ENCODE peak calls at places on chromosomes 3 and 15, in four cellular contexts. E is lower lobe of right lung, G is SK-N-SH, Y is BJ. T is an unnamed sample.

GRCh38 chr3:55597638-55598037 is 110.5 kb upstream of the WNT5A start:
- DNase-seq in E (no peak), G (no peak), Y (no peak), T (peak; percentile 30)

GRCh38 chr3:54859204-54859603 is 68.7 kb downstream of the LRTM1 start:
- DNase-seq in E (no peak), G (no peak), Y (no peak), T (peak; percentile 66)

GRCh38 chr3:194840661-194841514 is 155.2 kb downstream of the FAM43A start:
- DNase-seq in E (no peak), G (peak; percentile 67), Y (no peak), T (peak; percentile 24)

GRCh38 chr3:20608054-20608738 is 422.2 kb upstream of the SGO1 start:
- DNase-seq in E (no peak), G (no peak), Y (no peak), T (no peak)

GRCh38 chr3:122824465-122825379 is 29.9 kb downstream of the SLC49A4 start:
- DNase-seq in E (no peak), G (no peak), Y (peak; percentile 72), T (no peak)

GRCh38 chr3:148643389-148643840 is 54.3 kb upstream of the AGTR1 start:
- DNase-seq in E (no peak), G (no peak), Y (peak; percentile 24), T (peak; percentile 49)

GRCh38 chr3:63808633-63809032 is 10.5 kb upstream of the C3orf49 start:
- DNase-seq in E (no peak), G (no peak), Y (no peak), T (peak; percentile 44)

GRCh38 chr3:147391726-147392082 is 14.6 kb downstream of the ZIC4 start:
- DNase-seq in E (no peak), G (no peak), Y (peak; percentile 18), T (no peak)

GRCh38 chr3:5122741-5123706 is 932 bp downstream of the ARL8B start:
- DNase-seq in E (peak; percentile 52), G (peak; percentile 62), Y (no peak), T (peak; percentile 99)

GRCh38 chr3:8579101-8579500 is 65.5 kb downstream of the SSUH2 start:
- DNase-seq in E (no peak), G (no peak), Y (no peak), T (no peak)

DNA sequence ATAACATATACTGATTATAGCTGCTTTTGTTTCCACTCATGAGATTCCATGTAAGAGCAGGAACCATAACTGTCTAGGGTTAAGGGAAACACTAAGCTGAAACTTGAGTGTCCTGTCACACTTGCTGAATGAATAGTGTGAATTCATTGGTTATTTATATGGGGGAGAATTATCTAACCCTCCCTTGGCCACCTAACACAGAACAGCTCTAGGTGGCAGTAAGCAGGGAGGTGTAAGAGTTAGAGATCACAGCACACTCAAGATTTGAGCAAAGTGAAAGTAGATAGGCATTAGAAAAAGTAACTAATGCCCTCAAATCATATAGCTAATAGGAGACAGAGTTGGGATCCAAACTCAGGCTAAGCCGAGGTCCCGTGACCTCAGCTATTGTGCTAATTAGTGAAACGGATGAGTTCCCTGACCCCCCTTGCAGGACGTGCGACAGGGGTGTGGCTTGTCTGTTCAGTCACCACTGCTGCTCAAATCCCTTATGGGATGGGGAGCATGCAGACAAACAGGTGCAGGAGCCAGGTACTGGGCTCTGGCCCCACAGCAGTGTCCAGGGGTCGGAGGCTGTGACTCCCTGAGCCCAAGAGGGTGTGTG is 27.7 kb upstream of the ANO10 start:
- DNase-seq in E (no peak), G (no peak), Y (no peak), T (no peak)
- TF ChIP-seq CTCF in E (no peak), G (no peak), Y (no peak), T (no peak)

DNA sequence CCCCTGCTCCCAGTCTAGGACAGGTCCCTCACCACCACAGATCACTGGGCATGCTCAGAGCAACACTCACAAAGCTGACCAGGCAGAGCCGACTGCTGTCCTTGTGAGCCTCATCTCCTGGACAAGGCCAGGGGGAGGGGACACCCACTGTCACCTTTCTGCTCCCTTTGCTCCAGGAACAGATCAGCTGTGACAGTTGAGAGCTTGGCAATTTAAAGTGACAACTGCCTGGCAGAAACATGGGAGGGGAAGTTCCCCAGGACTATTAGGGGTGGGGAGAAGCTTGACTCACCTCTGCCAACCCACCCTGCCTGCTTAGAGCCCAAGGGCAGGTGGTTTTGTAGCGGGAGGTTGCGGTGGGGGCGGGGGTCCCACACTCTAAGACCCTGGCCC is 80.6 kb downstream of the IQSEC1 start:
- DNase-seq in E (no peak), G (no peak), Y (no peak), T (no peak)
- H3K4me3 ChIP-seq in E (peak overlapping the region; percentile 82), G (peak overlapping the region; percentile 67), Y (no peak overlapping the region), T (no peak overlapping the region)

GRCh38 chr15:70562906-70563305 is 200.5 kb downstream of the UACA start:
- DNase-seq in E (no peak), G (no peak), Y (no peak), T (no peak)

GRCh38 chr15:70563561-70564095 is 199.7 kb downstream of the UACA start:
- DNase-seq in E (no peak), G (no peak), Y (no peak), T (no peak)

GRCh38 chr15:70569139-70569717 is 194.1 kb downstream of the UACA start:
- DNase-seq in E (no peak), G (peak; percentile 44), Y (no peak), T (peak; percentile 26)

GRCh38 chr15:70566989-70567388 is 196.4 kb downstream of the UACA start:
- DNase-seq in E (no peak), G (no peak), Y (no peak), T (no peak)

GRCh38 chr15:70566047-70566835 is 197.1 kb downstream of the UACA start:
- DNase-seq in E (no peak), G (no peak), Y (no peak), T (no peak)
- TF ChIP-seq CTCF in E (no peak), G (no peak), Y (no peak), T (no peak)

DNA sequence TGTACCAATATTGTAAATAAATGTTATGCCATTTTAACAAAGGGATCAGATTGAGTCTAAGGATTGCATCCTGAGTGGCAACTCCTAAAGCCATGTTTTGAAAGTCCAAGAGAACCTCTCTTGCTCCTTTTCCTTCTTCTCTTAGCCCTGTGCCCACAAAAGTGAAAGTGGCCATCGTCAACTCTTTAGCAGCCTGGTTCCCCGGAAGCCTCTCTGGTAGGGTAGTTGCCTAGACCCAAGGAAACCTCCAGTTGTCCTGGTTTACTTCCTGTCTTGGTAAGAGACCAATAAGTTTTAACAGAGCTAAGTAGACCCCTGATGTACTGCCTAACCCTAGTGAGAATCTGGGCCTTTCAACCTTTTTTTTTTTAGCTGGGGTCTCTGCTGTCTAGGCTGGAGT is 10.2 kb upstream of the ITPKA start:
- DNase-seq in E (no peak), G (no peak), Y (no peak), T (no peak)
- H3K4me3 ChIP-seq in E (no peak overlapping the region), G (no peak overlapping the region), Y (no peak overlapping the region), T (no peak overlapping the region)

DNA sequence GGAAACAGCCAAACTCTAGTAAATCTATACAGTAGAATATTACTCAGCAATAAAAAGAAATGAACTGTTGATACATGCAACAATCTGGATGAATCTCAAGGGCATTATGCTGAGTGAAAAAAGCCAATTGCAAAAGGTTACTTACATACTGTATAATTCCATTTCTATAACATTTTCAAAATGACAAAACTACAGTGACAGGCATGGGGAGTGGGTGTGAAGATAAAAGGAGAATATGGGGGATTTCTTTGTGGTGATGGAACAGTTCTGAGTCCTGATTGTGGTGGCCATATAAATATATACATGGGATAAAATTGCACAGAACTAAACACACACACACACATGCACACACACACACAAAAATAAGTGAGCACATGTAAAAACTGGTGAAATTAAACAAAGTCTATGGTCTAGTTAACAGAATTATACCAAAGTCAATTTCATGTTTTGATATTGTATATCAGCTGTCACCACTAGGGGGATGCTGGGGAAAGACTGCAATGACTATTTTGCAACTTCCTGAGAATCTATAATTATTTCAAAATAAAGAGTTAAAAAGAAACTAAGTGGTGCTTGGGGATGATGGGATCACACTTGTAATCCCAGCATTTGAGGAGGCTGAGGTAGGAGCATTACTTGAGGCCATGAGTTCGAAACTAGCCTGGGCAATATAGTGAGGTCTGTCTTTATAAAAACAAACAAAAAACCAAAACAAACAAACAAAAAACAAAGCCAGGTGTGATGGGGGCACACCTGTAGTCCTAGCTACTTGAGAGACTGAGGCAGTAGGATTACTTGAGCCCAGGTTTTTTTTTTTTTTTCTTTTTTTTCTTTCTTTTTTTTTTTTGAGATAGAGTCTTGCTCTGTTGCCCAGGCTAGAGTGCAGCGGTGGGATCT is 66.0 kb downstream of the SPTSSB start:
- DNase-seq in E (no peak), G (peak; percentile 28), Y (no peak), T (peak; percentile 41)
- TF ChIP-seq CTCF in E (peak; percentile 61), G (peak; percentile 84), Y (peak; percentile 75), T (peak; percentile 73)

GRCh38 chr3:59797533-59797932 is 747.7 kb upstream of the CFAP20DC start:
- DNase-seq in E (no peak), G (no peak), Y (no peak), T (no peak)

GRCh38 chr3:59798372-59799086 is 748.7 kb upstream of the CFAP20DC start:
- DNase-seq in E (no peak), G (no peak), Y (no peak), T (peak; percentile 41)

GRCh38 chr3:59808431-59808830 is 758.6 kb upstream of the CFAP20DC start:
- DNase-seq in E (no peak), G (no peak), Y (no peak), T (no peak)

GRCh38 chr3:59802045-59802444 is 752.2 kb upstream of the CFAP20DC start:
- DNase-seq in E (no peak), G (no peak), Y (no peak), T (no peak)

GRCh38 chr3:59803269-59803668 is 753.4 kb upstream of the CFAP20DC start:
- DNase-seq in E (no peak), G (no peak), Y (no peak), T (no peak)
- H3K4me3 ChIP-seq in E (no peak overlapping the region), G (no peak overlapping the region), Y (no peak overlapping the region), T (no peak overlapping the region)

DNA sequence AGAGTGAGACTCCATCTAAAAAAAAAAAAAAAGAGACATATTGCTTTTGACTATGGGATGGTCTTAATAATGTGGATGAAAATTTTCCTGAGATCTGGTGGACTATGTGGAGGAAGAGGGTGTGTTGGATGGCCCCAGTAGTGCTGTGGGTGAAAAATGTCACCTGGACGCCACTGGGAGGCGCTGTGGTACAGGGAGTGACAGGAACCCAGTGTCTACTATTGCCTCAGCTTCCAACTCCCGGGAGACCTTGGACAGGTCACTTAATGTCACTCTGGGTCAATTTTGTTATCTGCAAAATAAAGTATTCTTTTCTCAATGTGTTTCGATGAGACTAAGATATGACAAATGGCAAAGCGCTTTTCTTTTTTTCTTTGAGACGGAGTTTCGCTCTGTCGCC is 27.7 kb upstream of the DCP1A start:
- DNase-seq in E (peak; percentile 70), G (peak; percentile 82), Y (no peak), T (peak; percentile 80)
- TF ChIP-seq CTCF in E (peak; percentile 77), G (peak; percentile 76), Y (peak; percentile 70), T (peak; percentile 82)

GRCh38 chr15:56243117-56243773 is 434 bp downstream of the RFX7 start:
- DNase-seq in E (peak; percentile 57), G (peak; percentile 79), Y (no peak), T (peak; percentile 26)

GRCh38 chr15:56240390-56240789 is 3.3 kb downstream of the RFX7 start:
- DNase-seq in E (no peak), G (no peak), Y (no peak), T (peak; percentile 21)

GRCh38 chr15:56243774-56244236 is at the start of gene RFX7:
- DNase-seq in E (peak; percentile 85), G (peak; percentile 93), Y (no peak), T (peak; percentile 81)

GRCh38 chr15:56242576-56243116 is 1.0 kb downstream of the RFX7 start:
- DNase-seq in E (no peak), G (no peak), Y (no peak), T (peak; percentile 8)

GRCh38 chr15:56241374-56242085 is 2.1 kb downstream of the RFX7 start:
- DNase-seq in E (no peak), G (no peak), Y (no peak), T (no peak)
- H3K4me3 ChIP-seq in E (peak overlapping the region; percentile 68), G (peak overlapping the region; percentile 71), Y (peak overlapping the region; percentile 85), T (peak overlapping the region; percentile 70)

GRCh38 chr3:170222647-170223541 is 670 bp downstream of the PRKCI start:
- DNase-seq in E (peak; percentile 72), G (peak; percentile 72), Y (no peak), T (peak; percentile 50)
- TF ChIP-seq CTCF in E (no peak), G (peak; percentile 18), Y (no peak), T (peak; percentile 34)

T was measured in epithelial cell of esophagus.